ENCODE peak calls at places on chromosomes 5 and 9, in six cellular contexts. I is left ventricle myocardium inferior, E is endodermal cell, A is HFF-Myc, T is IMR-90, R is lower lobe of right lung. W is an unnamed sample.
A peak's percentile ranks its signal among the peaks of the same experiment; 100 is the strongest.

GRCh38 chr5:142290574-142291299 is 34.1 kb downstream of the SPRY4 start:
- DNase-seq in A (peak; percentile 21), T (peak; percentile 20), R (no peak), I (peak; percentile 31), E (peak; percentile 73), W (peak; percentile 83)

GRCh38 chr5:16735092-16735970 is 118.5 kb upstream of the RETREG1 start:
- DNase-seq in A (no peak), T (no peak), E (no peak), I (no peak), R (no peak), W (no peak)

GRCh38 chr9:74645007-74645639 is 148.0 kb downstream of the RORB start:
- DNase-seq in T (no peak), A (peak; percentile 6), E (no peak), I (no peak), R (no peak), W (peak; percentile 9)

GRCh38 chr9:134399435-134400056 is 73.3 kb downstream of the RXRA start:
- DNase-seq in I (no peak), R (no peak), E (peak; percentile 80), T (peak; percentile 41), A (no peak), W (no peak)

GRCh38 chr9:35191105-35191504 is 29.3 kb downstream of the UNC13B start:
- DNase-seq in I (no peak), E (no peak), A (no peak), T (no peak), R (no peak), W (no peak)

GRCh38 chr9:78437721-78438610 is 141.0 kb downstream of the PSAT1 start:
- DNase-seq in E (no peak), T (no peak), R (no peak), A (no peak), I (no peak), W (no peak)

GRCh38 chr9:27303219-27303618 is 6.3 kb upstream of the EQTN start:
- DNase-seq in I (no peak), R (no peak), A (no peak), T (peak; percentile 4), E (peak; percentile 63), W (peak; percentile 28)

GRCh38 chr9:6080154-6080716 is 64.8 kb upstream of the RANBP6 start:
- DNase-seq in A (peak; percentile 75), R (peak; percentile 87), T (peak; percentile 82), E (peak; percentile 99), I (peak; percentile 81), W (peak; percentile 92)

GRCh38 chr9:84597131-84597530 is 72.4 kb upstream of the NTRK2 start:
- DNase-seq in R (no peak), E (no peak), T (no peak), A (no peak), I (no peak), W (no peak)

GRCh38 chr5:108637110-108637509 is 110.6 kb upstream of the FER start:
- DNase-seq in E (no peak), T (peak; percentile 62), R (no peak), I (no peak), A (no peak), W (no peak)

GRCh38 chr5:83102581-83102980 is 25.2 kb downstream of the XRCC4 start:
- DNase-seq in T (peak; percentile 46), R (no peak), I (no peak), A (no peak), E (no peak), W (no peak)

GRCh38 chr5:88886252-88886651 is 3.3 kb upstream of the MEF2C start:
- DNase-seq in T (no peak), R (no peak), E (no peak), I (no peak), A (no peak), W (no peak)

GRCh38 chr5:88885043-88885442 is 2.1 kb upstream of the MEF2C start:
- DNase-seq in R (no peak), A (no peak), I (no peak), T (no peak), E (no peak), W (no peak)

GRCh38 chr5:88888799-88889164 is 5.8 kb upstream of the MEF2C start:
- DNase-seq in A (no peak), T (no peak), E (no peak), I (no peak), R (no peak), W (no peak)

GRCh38 chr5:88888291-88888690 is 5.3 kb upstream of the MEF2C start:
- DNase-seq in R (no peak), T (no peak), E (no peak), A (no peak), I (no peak), W (no peak)

DNA sequence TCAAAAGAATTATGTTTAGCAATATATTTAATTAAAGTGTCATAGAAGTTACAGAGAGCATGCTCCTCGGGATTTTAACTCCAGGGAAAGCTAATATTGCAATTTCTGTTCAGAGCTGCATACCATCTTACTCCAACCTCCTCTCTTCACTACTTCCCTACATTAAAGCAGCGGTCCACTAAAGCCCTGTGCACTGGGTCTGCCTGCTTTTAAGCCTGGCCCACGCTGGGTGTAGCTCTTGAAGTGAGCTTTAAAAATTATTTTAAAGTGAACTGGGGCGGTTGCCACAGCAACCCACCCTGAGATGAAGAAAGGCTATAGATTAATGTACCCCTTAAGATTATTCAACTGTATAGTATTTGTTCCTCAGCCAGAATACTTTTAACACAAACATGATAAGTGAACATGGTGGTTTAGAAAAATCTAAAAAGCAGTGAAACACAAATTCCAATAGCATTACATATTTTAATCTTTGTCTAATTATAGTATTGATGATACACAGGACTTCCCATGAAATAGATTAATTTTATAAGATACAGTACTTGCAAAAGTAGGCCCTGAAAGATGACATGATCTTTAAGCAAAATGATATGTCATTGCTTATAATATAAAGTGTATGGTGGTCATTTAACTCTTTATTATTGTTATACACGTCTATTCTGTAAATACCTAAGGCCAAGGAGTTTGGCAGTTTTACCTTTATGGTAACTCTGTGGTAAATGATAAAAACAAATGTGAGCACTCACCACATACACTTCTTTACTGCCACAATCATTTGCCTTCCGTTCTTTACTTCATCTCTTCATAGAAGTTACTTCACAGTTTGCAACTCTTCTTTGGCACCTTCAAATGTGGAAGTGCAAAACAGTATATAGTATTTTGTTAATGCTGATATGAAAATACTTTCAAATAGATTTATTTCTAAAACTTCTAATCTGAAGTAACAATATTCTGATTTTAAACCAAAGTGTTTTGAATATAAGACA is 4.1 kb upstream of the MEF2C start:
- DNase-seq in E (no peak), R (no peak), T (no peak), I (no peak), A (no peak), W (no peak)
- H3K4me3 ChIP-seq in E (no peak overlapping the region), R (peak overlapping the region; percentile 34), T (no peak overlapping the region), I (peak overlapping the region; percentile 79), A (no peak overlapping the region), W (no peak overlapping the region)

GRCh38 chr5:125485003-125485641 is 738.7 kb upstream of the ZNF608 start:
- DNase-seq in I (no peak), E (peak; percentile 48), R (no peak), A (peak; percentile 99), T (peak; percentile 97), W (peak; percentile 74)
- TF ChIP-seq CTCF in I (no peak), E (no peak), R (no peak), A (no peak), T (no peak), W (no peak)

DNA sequence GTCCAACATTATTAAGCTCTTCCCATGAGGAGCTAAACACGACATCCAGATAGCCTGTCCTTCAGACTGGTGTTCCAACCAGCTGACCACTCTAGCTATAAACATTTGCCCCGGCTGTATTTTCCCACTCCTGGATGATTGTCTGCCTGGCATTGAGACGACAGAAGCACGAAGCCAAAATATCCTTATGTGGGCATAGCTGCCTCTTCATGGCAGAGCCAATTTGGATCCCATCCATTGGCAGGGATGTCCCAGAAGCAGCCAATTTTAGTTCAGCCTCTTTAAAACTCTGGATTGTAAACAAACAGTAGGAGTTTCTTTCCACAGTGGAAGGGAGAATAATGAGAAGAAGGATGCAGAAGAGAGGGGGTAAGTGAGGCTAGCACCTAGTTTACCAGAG is 507.6 kb downstream of the CETN3 start:
- DNase-seq in E (no peak), I (no peak), T (no peak), A (no peak), R (no peak), W (no peak)
- H3K4me3 ChIP-seq in E (no peak overlapping the region), I (no peak overlapping the region), T (no peak overlapping the region), A (no peak overlapping the region), R (no peak overlapping the region), W (no peak overlapping the region)

DNA sequence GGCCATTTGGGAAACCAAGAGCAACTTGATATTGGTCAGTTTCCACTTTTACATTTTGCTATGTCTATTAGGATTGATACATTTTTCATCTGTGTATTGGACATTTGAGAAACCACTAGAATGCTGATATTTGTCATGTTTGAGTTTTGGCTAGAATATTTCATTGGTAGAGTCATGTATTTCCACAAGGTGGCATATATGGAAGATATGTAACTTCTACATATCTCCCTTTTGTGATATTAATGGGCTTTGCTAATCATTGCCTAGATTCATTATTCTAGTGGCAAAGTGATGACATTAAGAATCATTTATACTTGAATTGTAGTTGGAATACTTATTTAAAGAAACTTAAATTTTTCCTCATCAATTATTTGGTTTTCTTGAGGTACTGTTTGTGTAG is 692.9 kb upstream of the EDIL3 start:
- DNase-seq in A (no peak), R (no peak), E (no peak), I (no peak), T (no peak), W (no peak)
- TF ChIP-seq CTCF in A (no peak), R (no peak), E (no peak), I (no peak), T (no peak), W (peak; percentile 25)

GRCh38 chr5:84383296-84383815 is 1.3 kb downstream of the EDIL3 start:
- DNase-seq in A (no peak), I (no peak), R (no peak), T (no peak), E (no peak), W (no peak)
- H3K4me3 ChIP-seq in A (no peak overlapping the region), I (peak overlapping the region; percentile 67), R (peak overlapping the region; percentile 58), T (peak overlapping the region; percentile 92), E (peak overlapping the region; percentile 81), W (peak overlapping the region; percentile 85)